ENCODE peak calls at places on chromosomes 5 and 9, in ten cellular contexts. A is breast epithelium, J is uterus, P is HepG2, X is A549, T is K562, B is IMR-90, H is transverse colon, Z is heart left ventricle, V is ovary. W is an unnamed sample.

GRCh38 chr5:125310749-125311148 is 564.3 kb upstream of the ZNF608 start:
- DNase-seq in J (no peak), P (no peak), B (peak; percentile 25), Z (no peak), A (no peak), X (no peak), T (no peak), H (no peak), V (no peak), W (no peak)

GRCh38 chr9:130526854-130527650 is 52.3 kb upstream of the FUBP3 start:
- DNase-seq in X (no peak), V (no peak), J (no peak), A (no peak), P (peak; percentile 13), T (no peak), B (no peak), H (no peak), Z (no peak), W (no peak)

GRCh38 chr5:135977375-135977928 is 22.7 kb upstream of the LECT2 start:
- DNase-seq in X (peak; percentile 95), A (no peak), J (no peak), V (no peak), B (peak; percentile 30), T (peak; percentile 58), H (peak; percentile 78), P (no peak), Z (peak; percentile 71), W (peak; percentile 87)

GRCh38 chr9:13939129-13939528 is 374.8 kb downstream of the NFIB start:
- DNase-seq in X (no peak), J (no peak), V (no peak), A (no peak), Z (no peak), T (no peak), P (no peak), H (no peak), B (peak; percentile 88), W (no peak)

GRCh38 chr9:117247271-117247670 is 167.6 kb downstream of the ASTN2 start:
- DNase-seq in V (no peak), B (no peak), Z (no peak), T (peak; percentile 12), H (no peak), J (no peak), X (peak; percentile 9), P (peak; percentile 2), A (no peak), W (no peak)

GRCh38 chr5:79193643-79194042 is 42.3 kb upstream of the JMY start:
- DNase-seq in P (no peak), V (no peak), A (peak; percentile 73), B (peak; percentile 16), J (no peak), T (no peak), H (no peak), X (peak; percentile 22), Z (no peak), W (no peak)

GRCh38 chr9:21995652-21996275 is 1.2 kb downstream of the CDKN2B-AS1 start:
- DNase-seq in B (peak; percentile 55), X (no peak), J (peak; percentile 51), T (no peak), V (peak; percentile 26), P (no peak), Z (peak; percentile 59), H (peak; percentile 45), A (no peak), W (peak; percentile 93)

GRCh38 chr9:116697887-116698286 is 10.8 kb downstream of the TRIM32 start:
- DNase-seq in H (no peak), T (no peak), B (no peak), Z (no peak), P (no peak), V (no peak), A (no peak), X (no peak), J (no peak), W (peak; percentile 69)

GRCh38 chr5:14258840-14259239 is 115.7 kb downstream of the TRIO start:
- DNase-seq in Z (no peak), V (no peak), A (no peak), X (no peak), P (no peak), J (no peak), H (no peak), T (no peak), B (no peak), W (no peak)

GRCh38 chr9:8679405-8679951 is 879.9 kb upstream of the DMAC1 start:
- DNase-seq in Z (no peak), B (no peak), A (no peak), X (no peak), T (no peak), J (no peak), P (no peak), H (no peak), V (no peak), W (no peak)

GRCh38 chr5:146565764-146566163 is 49.8 kb upstream of the GPR151 start:
- DNase-seq in Z (no peak), H (peak; percentile 29), X (peak; percentile 67), T (peak; percentile 72), A (no peak), B (peak; percentile 52), P (peak; percentile 65), V (no peak), J (peak; percentile 16), W (no peak)

GRCh38 chr5:1386274-1386717 is 41.4 kb upstream of the CLPTM1L start:
- DNase-seq in Z (peak; percentile 39), H (peak; percentile 68), B (no peak), P (no peak), X (peak; percentile 26), A (peak; percentile 71), V (peak; percentile 37), T (peak; percentile 38), J (peak; percentile 18), W (peak; percentile 93)
- H3K27ac ChIP-seq in Z (peak overlapping the region; percentile 63), H (peak overlapping the region; percentile 67), B (no peak overlapping the region), P (no peak overlapping the region), X (peak overlapping the region; percentile 60), A (peak overlapping the region; percentile 93), V (peak overlapping the region; percentile 49), T (no peak overlapping the region), J (no peak overlapping the region), W (peak overlapping the region; percentile 95)

DNA sequence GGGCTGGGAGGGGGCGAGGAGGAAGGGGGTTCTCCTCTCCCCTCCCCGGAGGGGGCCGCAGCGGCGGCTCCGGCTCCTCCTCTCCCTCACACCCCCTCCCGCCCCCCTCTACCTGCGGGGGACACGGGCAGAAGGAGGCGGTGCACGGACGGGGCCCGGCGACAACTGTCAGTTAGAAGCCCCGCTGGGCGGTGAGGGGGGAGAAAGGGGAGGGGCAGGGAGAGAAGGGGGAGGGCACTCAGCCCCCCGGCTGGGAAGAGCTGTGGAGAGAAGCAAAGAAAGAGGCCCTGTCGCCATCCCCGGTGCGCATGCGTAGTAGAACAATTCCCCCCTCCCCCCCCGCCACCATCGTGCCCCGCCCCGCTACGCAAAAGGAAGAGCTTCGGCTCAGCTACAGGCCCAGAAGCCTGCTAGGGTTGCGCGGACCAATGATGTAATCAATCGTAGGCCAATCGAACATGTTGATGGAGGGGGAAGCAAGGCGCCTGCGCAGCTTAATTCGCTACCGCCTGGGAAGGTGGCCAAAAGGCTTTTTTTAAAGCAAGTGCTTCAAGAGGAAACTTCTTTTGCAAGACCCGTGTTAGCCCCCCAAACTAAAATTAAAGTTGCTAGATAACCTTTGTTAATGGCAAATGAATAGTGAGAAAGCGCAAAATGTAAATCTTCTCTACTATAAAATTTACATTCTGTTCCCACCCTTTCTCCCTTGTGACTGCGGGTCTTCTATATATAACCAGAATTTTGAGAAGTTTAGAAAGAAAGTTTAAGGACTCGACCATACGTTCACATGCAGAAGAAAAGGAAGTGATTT is 7.0 kb downstream of the RANBP6 start:
- DNase-seq in H (peak; percentile 96), J (peak; percentile 93), A (peak; percentile 97), T (peak; percentile 87), X (peak; percentile 99), V (peak; percentile 96), Z (peak; percentile 97), B (peak; percentile 99), P (peak; percentile 98), W (peak; percentile 97)
- TF ChIP-seq POLR2A in H (peak; percentile 63), J (no peak), A (no peak), T (peak; percentile 69), X (no peak), V (peak; percentile 30), Z (peak; percentile 7), B (no peak), P (peak; percentile 62), W (no peak)

GRCh38 chr5:172931001-172931536 is 28.2 kb upstream of the RPL26L1 start:
- DNase-seq in V (no peak), H (no peak), A (no peak), J (no peak), X (peak; percentile 89), T (no peak), B (peak; percentile 97), Z (no peak), P (no peak), W (no peak)

GRCh38 chr5:172935096-172935495 is 24.1 kb upstream of the RPL26L1 start:
- DNase-seq in H (no peak), T (no peak), Z (no peak), B (no peak), V (no peak), J (no peak), P (no peak), X (no peak), A (no peak), W (no peak)

GRCh38 chr5:172936441-172936840 is 22.8 kb upstream of the RPL26L1 start:
- DNase-seq in T (no peak), J (no peak), X (no peak), Z (no peak), B (no peak), P (no peak), V (no peak), H (no peak), A (no peak), W (peak; percentile 17)

GRCh38 chr5:172932313-172933017 is 26.8 kb upstream of the RPL26L1 start:
- DNase-seq in V (peak; percentile 75), X (peak; percentile 86), J (peak; percentile 75), T (peak; percentile 82), Z (peak; percentile 78), B (peak; percentile 78), P (peak; percentile 23), H (peak; percentile 77), A (peak; percentile 64), W (peak; percentile 96)

DNA sequence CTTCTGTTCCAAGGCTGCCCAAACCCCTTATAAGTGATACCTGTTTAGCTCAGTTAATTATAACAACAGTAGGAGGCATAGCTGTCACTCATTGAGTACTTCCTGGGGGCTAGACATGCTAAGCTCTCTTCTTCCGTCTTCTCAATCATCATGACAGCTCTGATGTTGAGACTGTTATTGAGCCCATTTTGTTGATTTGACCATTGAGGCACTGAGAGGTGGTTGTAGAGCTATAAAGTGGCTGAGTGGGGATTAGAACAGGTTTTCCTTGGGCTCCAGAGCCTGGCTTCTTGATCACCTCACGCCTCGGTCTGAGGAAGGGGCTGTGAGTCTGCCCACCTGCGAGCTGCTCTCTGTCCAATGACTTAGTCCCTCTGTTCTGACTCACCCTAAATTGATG is 26.0 kb upstream of the RPL26L1 start:
- DNase-seq in H (no peak), J (no peak), T (no peak), B (no peak), Z (no peak), X (no peak), P (no peak), A (no peak), V (no peak), W (no peak)
- H3K27ac ChIP-seq in H (no peak overlapping the region), J (no peak overlapping the region), T (no peak overlapping the region), B (no peak overlapping the region), Z (no peak overlapping the region), X (peak overlapping the region; percentile 98), P (no peak overlapping the region), A (no peak overlapping the region), V (no peak overlapping the region), W (no peak overlapping the region)

DNA sequence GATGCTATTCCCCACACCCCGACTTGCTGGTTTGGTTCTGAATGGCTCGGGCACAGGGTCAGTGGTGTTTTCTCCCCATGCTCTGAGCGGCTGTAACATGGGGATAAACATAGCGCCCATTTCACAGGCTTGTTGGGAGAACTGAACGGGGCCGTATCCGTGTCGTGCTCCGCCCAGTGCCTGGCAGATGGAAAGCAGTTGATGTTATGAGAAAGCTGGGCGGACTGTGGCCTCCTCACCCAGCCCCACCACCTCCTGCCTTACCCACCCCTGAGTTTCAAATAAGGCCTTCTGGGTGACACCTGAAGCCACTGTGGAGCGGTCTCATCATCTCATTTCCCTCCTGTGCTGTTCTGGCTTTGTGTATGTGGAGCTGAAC is 14.5 kb downstream of the ORM2 start:
- DNase-seq in X (no peak), T (no peak), P (no peak), J (no peak), Z (no peak), V (no peak), H (no peak), B (no peak), A (no peak), W (peak; percentile 49)
- TF ChIP-seq POLR2A in X (no peak), T (no peak), P (no peak), J (no peak), Z (no peak), V (no peak), H (no peak), B (no peak), A (no peak), W (no peak)

W was measured in spleen.